ENCODE peak calls at places on chromosomes 12 and 14, in five cellular contexts. One of them, this sample, is unnamed.

GRCh38 chr12:5487076-5487475 is 55.2 kb downstream of the NTF3 start:
- DNase-seq in fibroblast of lung: no peak
- DNase-seq in HCT116: no peak
- DNase-seq in endothelial cell of umbilical vein: no peak
- DNase-seq in astrocyte: no peak
- DNase-seq in this sample: no peak

GRCh38 chr12:41466762-41467270 is 278.7 kb downstream of the PDZRN4 start:
- DNase-seq in fibroblast of lung: peak; percentile 20
- DNase-seq in HCT116: no peak
- DNase-seq in endothelial cell of umbilical vein: no peak
- DNase-seq in astrocyte: peak; percentile 2
- DNase-seq in this sample: no peak

GRCh38 chr12:100984821-100985220 is 190.2 kb downstream of the ANO4 start:
- DNase-seq in fibroblast of lung: no peak
- DNase-seq in HCT116: no peak
- DNase-seq in endothelial cell of umbilical vein: no peak
- DNase-seq in astrocyte: no peak
- DNase-seq in this sample: no peak

GRCh38 chr14:33682746-33683145 is 268.1 kb downstream of the EGLN3 start:
- DNase-seq in fibroblast of lung: peak; percentile 96
- DNase-seq in HCT116: no peak
- DNase-seq in endothelial cell of umbilical vein: no peak
- DNase-seq in astrocyte: peak; percentile 95
- DNase-seq in this sample: no peak

GRCh38 chr14:62117010-62117717 is 354.9 kb downstream of the SNAPC1 start:
- DNase-seq in fibroblast of lung: peak; percentile 71
- DNase-seq in HCT116: no peak
- DNase-seq in endothelial cell of umbilical vein: peak; percentile 60
- DNase-seq in astrocyte: peak; percentile 60
- DNase-seq in this sample: peak; percentile 6

GRCh38 chr12:56565510-56566101 is 44.0 kb downstream of the RBMS2 start:
- DNase-seq in fibroblast of lung: peak; percentile 35
- DNase-seq in HCT116: no peak
- DNase-seq in endothelial cell of umbilical vein: peak; percentile 98
- DNase-seq in astrocyte: peak; percentile 25
- DNase-seq in this sample: peak; percentile 18

GRCh38 chr12:124588689-124589318 is 21.4 kb upstream of the NCOR2 start:
- DNase-seq in fibroblast of lung: peak; percentile 87
- DNase-seq in HCT116: no peak
- DNase-seq in endothelial cell of umbilical vein: peak; percentile 75
- DNase-seq in astrocyte: peak; percentile 81
- DNase-seq in this sample: no peak

GRCh38 chr14:69475194-69475818 is 9.2 kb upstream of the PLEKHD1 start:
- DNase-seq in fibroblast of lung: peak; percentile 7
- DNase-seq in HCT116: no peak
- DNase-seq in endothelial cell of umbilical vein: peak; percentile 25
- DNase-seq in astrocyte: no peak
- DNase-seq in this sample: peak; percentile 24

GRCh38 chr12:119727600-119728436 is 59.9 kb downstream of the PRKAB1 start:
- DNase-seq in fibroblast of lung: no peak
- DNase-seq in HCT116: no peak
- DNase-seq in endothelial cell of umbilical vein: no peak
- DNase-seq in astrocyte: no peak
- DNase-seq in this sample: no peak

GRCh38 chr14:77037886-77038511 is 9.5 kb upstream of the IRF2BPL start:
- DNase-seq in fibroblast of lung: peak; percentile 72
- DNase-seq in HCT116: no peak
- DNase-seq in endothelial cell of umbilical vein: peak; percentile 58
- DNase-seq in astrocyte: peak; percentile 50
- DNase-seq in this sample: no peak

GRCh38 chr14:23361320-23361719 is 3.7 kb downstream of the EFS start:
- DNase-seq in fibroblast of lung: peak; percentile 63
- DNase-seq in HCT116: no peak
- DNase-seq in endothelial cell of umbilical vein: no peak
- DNase-seq in astrocyte: peak; percentile 43
- DNase-seq in this sample: no peak

GRCh38 chr14:88225721-88226120 is 97.3 kb downstream of the KCNK10 start:
- DNase-seq in fibroblast of lung: no peak
- DNase-seq in HCT116: no peak
- DNase-seq in endothelial cell of umbilical vein: no peak
- DNase-seq in astrocyte: no peak
- DNase-seq in this sample: no peak

GRCh38 chr14:94483729-94484275 is 7.8 kb upstream of the SERPINA9 start:
- DNase-seq in fibroblast of lung: peak; percentile 64
- DNase-seq in HCT116: no peak
- DNase-seq in endothelial cell of umbilical vein: no peak
- DNase-seq in astrocyte: peak; percentile 48
- DNase-seq in this sample: no peak

GRCh38 chr12:34354239-34355200 is 332.2 kb downstream of the ALG10 start:
- DNase-seq in fibroblast of lung: no peak
- DNase-seq in HCT116: no peak
- DNase-seq in endothelial cell of umbilical vein: no peak
- DNase-seq in astrocyte: no peak
- DNase-seq in this sample: no peak

GRCh38 chr12:131894981-131895639 is 688 bp downstream of the ULK1 start:
- DNase-seq in fibroblast of lung: no peak
- DNase-seq in HCT116: no peak
- DNase-seq in endothelial cell of umbilical vein: peak; percentile 8
- DNase-seq in astrocyte: no peak
- DNase-seq in this sample: no peak

GRCh38 chr12:132395192-132395907 is 66.0 kb upstream of the GALNT9 start:
- DNase-seq in fibroblast of lung: no peak
- DNase-seq in HCT116: no peak
- DNase-seq in endothelial cell of umbilical vein: no peak
- DNase-seq in astrocyte: no peak
- DNase-seq in this sample: no peak

GRCh38 chr12:113512568-113512967 is 40.9 kb upstream of the LHX5 start:
- DNase-seq in fibroblast of lung: no peak
- DNase-seq in HCT116: no peak
- DNase-seq in endothelial cell of umbilical vein: no peak
- DNase-seq in astrocyte: no peak
- DNase-seq in this sample: no peak

GRCh38 chr12:113514602-113515001 is 42.9 kb upstream of the LHX5 start:
- DNase-seq in fibroblast of lung: no peak
- DNase-seq in HCT116: no peak
- DNase-seq in endothelial cell of umbilical vein: no peak
- DNase-seq in astrocyte: no peak
- DNase-seq in this sample: no peak

GRCh38 chr12:113519464-113520191 is 48.0 kb upstream of the LHX5 start:
- DNase-seq in fibroblast of lung: no peak
- DNase-seq in HCT116: no peak
- DNase-seq in endothelial cell of umbilical vein: no peak
- DNase-seq in astrocyte: no peak
- DNase-seq in this sample: no peak

GRCh38 chr12:113515082-113515856 is 43.6 kb upstream of the LHX5 start:
- DNase-seq in fibroblast of lung: no peak
- DNase-seq in HCT116: no peak
- DNase-seq in endothelial cell of umbilical vein: no peak
- DNase-seq in astrocyte: no peak
- DNase-seq in this sample: no peak
- TF ChIP-seq EZH2 in fibroblast of lung: no peak
- TF ChIP-seq EZH2 in HCT116: no peak
- TF ChIP-seq EZH2 in endothelial cell of umbilical vein: no peak
- TF ChIP-seq EZH2 in astrocyte: no peak
- TF ChIP-seq EZH2 in this sample: no peak

DNA sequence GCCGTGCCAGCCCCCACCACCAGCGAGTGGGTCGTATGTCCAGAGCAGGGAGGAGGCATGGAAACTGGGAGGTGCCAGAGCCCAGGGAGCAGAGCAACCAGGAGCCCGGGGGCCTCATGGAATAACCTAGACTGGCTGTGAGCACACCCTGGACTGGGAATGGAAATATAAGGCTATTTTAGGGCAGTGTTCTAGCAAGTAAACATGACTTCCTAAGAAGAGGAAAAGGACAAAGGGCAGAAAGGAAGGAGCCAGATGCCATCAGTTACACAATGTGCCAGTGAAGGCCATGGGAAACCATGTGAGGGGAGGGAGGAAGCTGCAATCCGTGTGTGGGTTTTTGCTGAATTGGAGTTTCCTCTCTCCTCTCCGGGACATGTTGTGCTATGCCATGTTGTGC is 18.7 kb upstream of the CPM start:
- DNase-seq in fibroblast of lung: no peak
- DNase-seq in HCT116: no peak
- DNase-seq in endothelial cell of umbilical vein: no peak
- DNase-seq in astrocyte: no peak
- DNase-seq in this sample: no peak
- H3K9ac ChIP-seq in fibroblast of lung: no peak overlapping the region
- H3K9ac ChIP-seq in HCT116: no peak overlapping the region
- H3K9ac ChIP-seq in endothelial cell of umbilical vein: no peak overlapping the region
- H3K9ac ChIP-seq in astrocyte: no peak overlapping the region
- H3K9ac ChIP-seq in this sample: no peak overlapping the region

DNA sequence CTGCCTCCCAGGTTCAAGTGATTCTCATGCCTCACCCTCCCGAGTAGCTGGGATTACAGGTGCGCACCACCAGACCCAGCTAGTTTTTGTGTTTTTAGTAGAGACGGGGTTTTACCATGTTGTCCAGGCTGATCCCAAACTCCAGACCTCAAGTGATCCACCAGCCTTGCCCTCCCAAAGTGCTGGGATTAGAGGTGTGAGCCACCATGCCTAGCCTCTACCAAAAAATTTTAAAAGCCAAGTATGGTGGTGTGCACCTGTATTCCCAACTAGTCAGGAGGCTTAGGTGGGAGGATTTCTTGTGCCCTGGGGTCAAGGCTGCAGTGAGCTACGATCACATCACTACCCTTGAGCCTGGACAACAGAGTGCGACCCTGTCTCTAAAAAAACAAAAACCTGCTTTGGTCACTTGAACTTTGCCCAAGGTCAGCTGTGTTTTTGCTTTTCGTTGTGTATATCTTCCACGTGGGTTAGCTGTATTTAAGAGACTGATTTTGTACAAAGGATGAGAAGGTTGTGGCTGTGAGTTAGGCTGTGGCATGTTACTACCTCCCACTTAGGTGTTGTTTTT is 12.7 kb downstream of the C12orf76 start:
- DNase-seq in fibroblast of lung: no peak
- DNase-seq in HCT116: no peak
- DNase-seq in endothelial cell of umbilical vein: no peak
- DNase-seq in astrocyte: no peak
- DNase-seq in this sample: no peak
- H3K36me3 ChIP-seq in fibroblast of lung: peaks cover 21% of the 10 kb centered on the region
- H3K36me3 ChIP-seq in HCT116: peaks cover 2% of the 10 kb centered on the region
- H3K36me3 ChIP-seq in endothelial cell of umbilical vein: no peaks in the 10 kb centered on the region
- H3K36me3 ChIP-seq in astrocyte: peaks cover 45% of the 10 kb centered on the region
- H3K36me3 ChIP-seq in this sample: peaks cover 4% of the 10 kb centered on the region

GRCh38 chr14:73238262-73238852 is 1.1 kb downstream of the PAPLN start:
- DNase-seq in fibroblast of lung: peak; percentile 88
- DNase-seq in HCT116: peak; percentile 6
- DNase-seq in endothelial cell of umbilical vein: peak; percentile 63
- DNase-seq in astrocyte: peak; percentile 84
- DNase-seq in this sample: no peak
- TF ChIP-seq EZH2 in fibroblast of lung: peak; percentile 37
- TF ChIP-seq EZH2 in HCT116: no peak
- TF ChIP-seq EZH2 in endothelial cell of umbilical vein: no peak
- TF ChIP-seq EZH2 in astrocyte: no peak
- TF ChIP-seq EZH2 in this sample: no peak

GRCh38 chr14:59761851-59762250 is 108.7 kb downstream of the RTN1 start:
- DNase-seq in fibroblast of lung: no peak
- DNase-seq in HCT116: no peak
- DNase-seq in endothelial cell of umbilical vein: no peak
- DNase-seq in astrocyte: no peak
- DNase-seq in this sample: no peak
- H3K9ac ChIP-seq in fibroblast of lung: no peak overlapping the region
- H3K9ac ChIP-seq in HCT116: no peak overlapping the region
- H3K9ac ChIP-seq in endothelial cell of umbilical vein: no peak overlapping the region
- H3K9ac ChIP-seq in astrocyte: no peak overlapping the region
- H3K9ac ChIP-seq in this sample: no peak overlapping the region

DNA sequence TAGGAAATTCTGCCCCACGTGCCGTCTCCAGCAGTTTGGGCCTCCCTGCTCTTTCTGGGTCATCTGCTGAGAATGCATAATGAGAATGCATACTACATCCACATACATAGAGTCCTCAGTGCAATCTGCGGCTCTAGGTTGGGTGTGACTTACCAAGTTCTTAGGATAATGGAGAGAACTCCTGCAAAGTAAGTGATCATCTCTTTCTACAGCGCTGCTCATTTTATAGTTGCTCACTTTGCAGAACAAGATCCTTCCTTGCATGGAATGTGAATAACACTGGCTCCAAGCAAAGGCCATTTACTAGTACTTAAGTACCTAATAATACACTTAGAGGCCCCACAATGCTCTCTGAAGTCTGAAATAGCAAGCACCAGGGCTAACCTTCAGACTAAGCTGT is 12.2 kb downstream of the AQP6 start:
- DNase-seq in fibroblast of lung: no peak
- DNase-seq in HCT116: no peak
- DNase-seq in endothelial cell of umbilical vein: no peak
- DNase-seq in astrocyte: no peak
- DNase-seq in this sample: no peak
- H3K36me3 ChIP-seq in fibroblast of lung: no peaks in the 10 kb centered on the region
- H3K36me3 ChIP-seq in HCT116: peaks cover 20% of the 10 kb centered on the region
- H3K36me3 ChIP-seq in endothelial cell of umbilical vein: peaks cover 3% of the 10 kb centered on the region
- H3K36me3 ChIP-seq in astrocyte: peaks cover 4% of the 10 kb centered on the region
- H3K36me3 ChIP-seq in this sample: peaks cover 30% of the 10 kb centered on the region

GRCh38 chr12:129902371-129903091 is 1.3 kb downstream of the TMEM132D start:
- DNase-seq in fibroblast of lung: no peak
- DNase-seq in HCT116: no peak
- DNase-seq in endothelial cell of umbilical vein: no peak
- DNase-seq in astrocyte: peak; percentile 6
- DNase-seq in this sample: no peak

GRCh38 chr12:129900306-129900705 is 3.5 kb downstream of the TMEM132D start:
- DNase-seq in fibroblast of lung: no peak
- DNase-seq in HCT116: no peak
- DNase-seq in endothelial cell of umbilical vein: no peak
- DNase-seq in astrocyte: no peak
- DNase-seq in this sample: no peak

GRCh38 chr12:129903956-129904769 is at the start of gene TMEM132D:
- DNase-seq in fibroblast of lung: peak; percentile 42
- DNase-seq in HCT116: no peak
- DNase-seq in endothelial cell of umbilical vein: no peak
- DNase-seq in astrocyte: peak; percentile 21
- DNase-seq in this sample: no peak

GRCh38 chr12:129901256-129901655 is 2.6 kb downstream of the TMEM132D start:
- DNase-seq in fibroblast of lung: peak; percentile 79
- DNase-seq in HCT116: no peak
- DNase-seq in endothelial cell of umbilical vein: no peak
- DNase-seq in astrocyte: peak; percentile 79
- DNase-seq in this sample: no peak

DNA sequence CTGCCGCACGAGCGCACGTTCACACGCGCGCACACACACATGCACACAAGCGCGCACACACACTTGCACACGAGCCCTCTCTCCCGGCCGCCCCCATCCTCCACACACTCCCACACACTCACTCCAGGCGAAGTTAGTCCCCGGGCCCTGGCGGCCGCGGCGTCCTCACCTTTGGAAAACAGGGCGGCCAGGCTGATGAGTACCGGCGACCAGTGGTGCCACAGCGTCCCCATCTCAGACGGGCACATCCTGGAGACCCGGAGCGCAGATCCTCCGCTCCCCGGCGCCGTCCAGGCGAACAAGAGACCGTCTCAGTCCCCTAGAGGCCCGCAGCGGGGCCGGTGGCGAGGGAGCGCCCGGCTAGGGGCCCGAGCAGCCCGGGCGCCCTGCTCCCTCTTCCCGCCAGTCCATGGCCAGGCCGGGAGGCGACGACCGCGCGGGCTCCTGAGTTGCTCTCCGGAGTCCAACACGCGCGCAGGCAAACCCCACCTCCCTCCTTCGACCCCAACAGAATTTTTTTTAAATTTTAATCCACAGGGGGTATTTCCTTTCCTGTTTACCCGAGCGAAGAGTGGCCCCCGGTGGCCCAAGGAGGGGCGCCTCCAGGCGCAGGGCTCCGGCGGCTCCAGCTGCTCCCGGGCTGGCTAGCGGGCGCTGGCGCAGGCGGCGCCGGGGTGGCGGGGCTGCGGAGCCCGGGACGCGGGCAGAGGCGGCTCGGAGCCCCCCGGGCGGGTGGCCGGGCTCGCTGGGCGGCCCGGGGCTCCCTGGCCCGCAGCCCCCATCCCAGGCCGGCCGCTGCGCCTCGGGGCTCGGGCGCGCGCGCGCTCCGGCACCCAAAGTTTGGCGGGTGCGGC is 506 bp downstream of the TMEM132D start:
- DNase-seq in fibroblast of lung: peak; percentile 28
- DNase-seq in HCT116: no peak
- DNase-seq in endothelial cell of umbilical vein: no peak
- DNase-seq in astrocyte: peak; percentile 7
- DNase-seq in this sample: no peak
- TF ChIP-seq EZH2 in fibroblast of lung: no peak
- TF ChIP-seq EZH2 in HCT116: no peak
- TF ChIP-seq EZH2 in endothelial cell of umbilical vein: no peak
- TF ChIP-seq EZH2 in astrocyte: no peak
- TF ChIP-seq EZH2 in this sample: no peak

This sample was measured in SK-N-MC.